ENCODE peak calls at places on chromosomes 6 and 20, in six cellular contexts. Q, N, E, B, L and W are unnamed samples.

GRCh38 chr6:30207619-30208295 is 5.4 kb downstream of the TRIM26 start:
- DNase-seq in Q (no peak), N (no peak), E (peak), B (no peak), L (no peak), W (no peak)

GRCh38 chr6:55901765-55902164 is 26.4 kb upstream of the BMP5 start:
- DNase-seq in Q (no peak), N (no peak), E (no peak), B (no peak), L (no peak), W (no peak)

GRCh38 chr20:35008411-35009342 is 53.0 kb downstream of the MYH7B start:
- DNase-seq in Q (peak), N (no peak), E (peak), B (no peak), L (peak), W (no peak)

GRCh38 chr6:49546371-49546770 is 4.1 kb upstream of the C6orf141 start:
- DNase-seq in Q (no peak), N (no peak), E (no peak), B (no peak), L (no peak), W (no peak)

GRCh38 chr6:118306640-118307238 is 241.4 kb upstream of the PLN start:
- DNase-seq in Q (no peak), N (no peak), E (no peak), B (no peak), L (no peak), W (no peak)

GRCh38 chr20:23092861-23093543 is 6.9 kb upstream of the CD93 start:
- DNase-seq in Q (no peak), N (no peak), E (no peak), B (no peak), L (no peak), W (no peak)

GRCh38 chr6:9408718-9409117 is 973.4 kb upstream of the SLC35B3 start:
- DNase-seq in Q (no peak), N (peak), E (no peak), B (no peak), L (no peak), W (no peak)

GRCh38 chr6:6915813-6916547 is 191.8 kb upstream of the RREB1 start:
- DNase-seq in Q (peak), N (peak), E (no peak), B (no peak), L (no peak), W (no peak)

GRCh38 chr6:138844203-138844602 is 48.3 kb downstream of the ECT2L start:
- DNase-seq in Q (peak), N (peak), E (no peak), B (no peak), L (no peak), W (no peak)

GRCh38 chr6:21367148-21367547 is 226.4 kb upstream of the SOX4 start:
- DNase-seq in Q (no peak), N (no peak), E (no peak), B (no peak), L (no peak), W (no peak)

GRCh38 chr20:18908109-18908508 is 94.5 kb downstream of the SCP2D1 start:
- DNase-seq in Q (no peak), N (no peak), E (no peak), B (no peak), L (no peak), W (no peak)

GRCh38 chr6:52541135-52541534 is 35.7 kb downstream of the TRAM2 start:
- DNase-seq in Q (no peak), N (no peak), E (no peak), B (no peak), L (no peak), W (no peak)

GRCh38 chr6:149929422-149929821 is 6.5 kb upstream of the RAET1G start:
- DNase-seq in Q (no peak), N (no peak), E (no peak), B (no peak), L (no peak), W (no peak)

GRCh38 chr20:52105573-52106422 is 85.8 kb downstream of the ZFP64 start:
- DNase-seq in Q (no peak), N (peak), E (peak), B (no peak), L (no peak), W (no peak)

GRCh38 chr6:156423829-156424228 is 353.3 kb upstream of the ARID1B start:
- DNase-seq in Q (no peak), N (no peak), E (no peak), B (no peak), L (no peak), W (no peak)

GRCh38 chr20:25361287-25361683 is 29.4 kb downstream of the ABHD12 start:
- DNase-seq in Q (no peak), N (peak), E (peak), B (no peak), L (no peak), W (no peak)

GRCh38 chr6:100479180-100480035 is 14.7 kb upstream of the SIM1 start:
- DNase-seq in Q (no peak), N (peak), E (peak), B (no peak), L (no peak), W (no peak)

GRCh38 chr20:23156170-23156841 is 70.2 kb upstream of the CD93 start:
- DNase-seq in Q (no peak), N (peak), E (peak), B (no peak), L (peak), W (no peak)

GRCh38 chr20:4937422-4938319 is 63.6 kb downstream of the SLC23A2 start:
- DNase-seq in Q (no peak), N (peak), E (peak), B (no peak), L (no peak), W (no peak)

GRCh38 chr6:21885532-21886089 is 292.1 kb downstream of the SOX4 start:
- DNase-seq in Q (peak), N (peak), E (peak), B (no peak), L (no peak), W (peak)

GRCh38 chr20:18223399-18223798 is 64.9 kb upstream of the ZNF133 start:
- DNase-seq in Q (no peak), N (no peak), E (no peak), B (no peak), L (no peak), W (no peak)

GRCh38 chr6:159038914-159039884 is 5.6 kb downstream of the TAGAP start:
- DNase-seq in Q (no peak), N (peak), E (peak), B (no peak), L (no peak), W (no peak)

GRCh38 chr6:133132583-133132982 is 108.6 kb upstream of the EYA4 start:
- DNase-seq in Q (no peak), N (no peak), E (no peak), B (no peak), L (no peak), W (no peak)

GRCh38 chr20:31551163-31551562 is 36.9 kb downstream of the HM13 start:
- DNase-seq in Q (no peak), N (no peak), E (peak), B (no peak), L (no peak), W (no peak)

DNA sequence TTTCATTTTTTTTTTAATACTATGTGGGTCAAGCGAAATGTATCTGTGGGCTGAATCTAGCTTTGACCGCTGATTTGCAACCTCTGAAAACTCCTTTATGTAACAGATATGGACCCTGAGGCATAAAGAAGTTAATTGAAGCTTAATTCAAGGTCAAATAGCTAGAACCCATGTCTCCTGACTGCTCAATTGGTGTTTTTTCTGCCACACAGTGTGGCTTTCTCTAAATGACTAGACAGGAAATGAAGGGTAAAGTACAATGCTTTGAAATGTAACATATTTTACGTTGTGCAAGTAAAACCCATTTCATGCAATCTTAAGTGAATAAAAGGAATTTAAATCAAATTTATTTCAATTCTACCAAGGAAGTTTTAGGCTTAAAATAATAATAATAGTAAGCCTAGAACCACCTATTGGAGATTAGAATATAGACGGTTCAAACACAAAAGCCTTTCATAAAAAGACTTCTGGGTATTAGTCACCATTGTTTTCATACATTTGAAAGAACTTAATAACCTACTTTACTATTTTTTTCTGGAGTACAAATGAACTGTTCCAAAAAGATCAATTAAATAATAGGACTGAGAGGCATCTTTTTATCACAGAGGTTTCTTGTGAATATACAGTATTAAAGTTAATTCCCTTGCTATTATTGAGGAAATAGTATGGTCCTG is 279.8 kb downstream of the EPHA7 start:
- DNase-seq in Q (no peak), N (no peak), E (no peak), B (no peak), L (no peak), W (no peak)
- H3K27ac ChIP-seq in Q (no peak), N (no peak), E (no peak), B (no peak), L (no peak), W (no peak)

DNA sequence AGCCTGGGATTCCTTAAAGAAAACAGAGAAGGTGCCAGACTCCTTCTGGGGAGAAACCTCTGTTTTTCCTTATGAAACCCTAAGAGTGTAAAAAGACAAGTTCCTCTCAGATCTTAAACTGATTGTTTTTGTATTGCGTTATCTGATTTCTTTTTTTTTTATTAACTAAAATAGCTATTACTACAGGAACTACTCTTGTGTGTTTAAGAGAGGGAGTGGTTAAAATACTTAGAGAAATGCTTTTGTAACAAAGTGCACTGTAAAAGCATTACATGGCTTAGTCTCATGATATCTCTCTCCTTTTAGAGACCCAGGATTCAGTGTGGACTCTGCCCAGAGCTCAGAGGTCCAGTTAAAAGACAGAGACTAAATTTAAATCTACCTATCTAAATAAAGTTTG is 15.9 kb downstream of the PTGIS start:
- DNase-seq in Q (no peak), N (no peak), E (no peak), B (no peak), L (no peak), W (no peak)
- H3K27ac ChIP-seq in Q (peak), N (no peak), E (peak), B (peak), L (no peak), W (no peak)

GRCh38 chr6:36873612-36874011 is 991 bp downstream of the PPIL1 start:
- DNase-seq in Q (no peak), N (no peak), E (no peak), B (no peak), L (no peak), W (no peak)
- H3K27ac ChIP-seq in Q (no peak), N (peak), E (peak), B (no peak), L (no peak), W (no peak)

DNA sequence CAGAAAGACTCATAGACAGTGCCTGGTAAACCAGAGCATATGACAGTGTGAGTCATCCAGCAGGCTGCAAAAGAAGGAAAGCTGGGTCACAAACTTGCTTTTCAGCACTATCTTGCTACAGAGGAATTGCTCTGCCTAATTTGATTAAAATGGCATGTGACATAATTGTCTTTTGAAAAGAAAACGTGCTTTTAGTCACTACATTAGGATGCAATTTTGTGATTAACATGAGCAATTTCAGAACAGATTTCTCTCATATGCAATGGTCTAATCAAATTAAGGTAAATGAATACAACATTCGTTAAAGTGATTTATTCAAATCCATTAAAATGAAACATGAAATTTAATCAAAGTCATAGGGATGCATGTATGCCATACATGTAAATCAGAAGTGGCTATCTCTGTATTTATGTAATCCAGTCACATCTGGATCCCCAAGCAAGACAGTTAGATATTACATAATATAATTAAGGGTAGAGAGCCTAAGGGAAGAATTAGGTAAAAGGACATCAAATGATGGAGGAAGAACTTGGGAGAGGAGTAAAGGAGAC is 399.9 kb upstream of the HTR1E start:
- DNase-seq in Q (no peak), N (no peak), E (no peak), B (no peak), L (no peak), W (no peak)
- H3K27ac ChIP-seq in Q (no peak), N (no peak), E (no peak), B (no peak), L (no peak), W (no peak)

GRCh38 chr6:43481591-43482242 is 4.3 kb downstream of the TJAP1 start:
- DNase-seq in Q (no peak), N (no peak), E (no peak), B (no peak), L (no peak), W (no peak)

GRCh38 chr6:43478008-43478372 is 620 bp downstream of the TJAP1 start:
- DNase-seq in Q (no peak), N (no peak), E (no peak), B (no peak), L (no peak), W (no peak)

GRCh38 chr6:43477235-43478007 is at the start of gene TJAP1:
- DNase-seq in Q (peak), N (peak), E (peak), B (peak), L (peak), W (peak)

GRCh38 chr6:43476744-43477143 is 626 bp upstream of the TJAP1 start:
- DNase-seq in Q (no peak), N (no peak), E (no peak), B (no peak), L (no peak), W (no peak)

DNA sequence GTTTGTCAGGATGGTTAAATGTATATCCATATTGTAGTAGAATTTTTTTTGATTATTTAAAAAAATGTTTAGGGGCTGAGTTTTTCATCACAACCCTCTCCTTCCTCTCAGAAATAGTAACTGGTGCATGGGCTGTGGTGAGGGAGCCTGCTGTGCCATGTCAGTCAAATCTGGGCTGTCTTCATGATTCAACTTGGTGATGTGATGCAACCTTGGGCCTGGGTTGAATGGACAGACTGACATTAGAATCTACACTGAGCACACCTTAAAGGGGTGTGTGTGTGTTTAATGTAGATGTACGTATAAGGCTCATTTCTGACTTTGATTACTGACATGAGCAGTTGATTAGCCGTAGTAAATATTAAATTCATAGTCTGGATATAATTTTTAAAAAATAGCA is 3.7 kb downstream of the TJAP1 start:
- DNase-seq in Q (no peak), N (no peak), E (no peak), B (no peak), L (no peak), W (no peak)
- H3K27ac ChIP-seq in Q (no peak), N (no peak), E (no peak), B (no peak), L (no peak), W (no peak)

DNA sequence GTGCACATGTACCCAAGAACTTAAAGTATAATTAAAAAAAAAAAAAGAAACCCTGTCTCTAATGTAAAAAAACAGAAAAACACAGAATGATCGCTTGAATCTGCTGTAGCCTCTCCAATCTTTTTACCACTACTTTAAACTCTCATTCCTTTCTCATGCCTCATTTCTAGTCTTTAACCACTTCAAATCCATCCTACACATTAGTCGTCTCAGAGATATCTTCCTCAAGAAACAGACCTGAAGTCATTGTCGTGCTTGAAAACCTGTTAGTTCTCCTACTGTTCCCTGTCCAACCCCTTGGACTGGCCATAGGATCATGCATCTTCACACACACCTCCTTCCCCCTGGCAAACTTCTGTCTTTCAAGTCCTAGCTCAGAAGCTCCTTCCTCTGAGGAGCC is 112.1 kb upstream of the BCLAF1 start:
- DNase-seq in Q (no peak), N (peak), E (no peak), B (no peak), L (no peak), W (no peak)
- H3K27ac ChIP-seq in Q (no peak), N (peak), E (peak), B (no peak), L (no peak), W (peak)

GRCh38 chr20:21901470-21902275 is 196.2 kb downstream of the PAX1 start:
- DNase-seq in Q (peak), N (no peak), E (no peak), B (no peak), L (no peak), W (peak)

GRCh38 chr20:21900431-21900830 is 195.0 kb downstream of the PAX1 start:
- DNase-seq in Q (no peak), N (no peak), E (peak), B (no peak), L (no peak), W (no peak)

DNA sequence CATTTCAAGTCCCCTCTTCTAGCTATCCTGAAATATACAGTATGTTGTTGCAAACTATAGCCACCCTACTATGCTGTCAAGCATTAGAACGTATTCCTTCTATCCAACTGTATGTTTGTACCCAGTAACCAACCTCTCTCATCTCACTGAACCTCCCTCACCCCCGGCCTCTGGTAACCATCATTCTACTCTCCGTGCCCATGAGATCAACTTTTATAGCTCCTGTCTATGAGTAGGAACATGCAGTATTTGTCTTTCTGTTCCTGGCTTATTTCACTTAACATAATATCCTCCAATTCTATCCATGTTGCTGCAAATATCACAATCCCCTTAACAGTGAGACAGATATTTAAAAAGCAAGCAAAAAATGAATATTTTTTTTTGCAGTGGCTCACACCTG is 196.9 kb downstream of the PAX1 start:
- DNase-seq in Q (no peak), N (no peak), E (no peak), B (no peak), L (no peak), W (no peak)
- H3K27ac ChIP-seq in Q (no peak), N (no peak), E (no peak), B (no peak), L (no peak), W (no peak)